ENCODE peak calls at places on chromosome 17, in four cellular contexts. X, Z, A and E are unnamed samples.

GRCh38 chr17:13114601-13115024 is 96.8 kb upstream of the ELAC2 start:
- DNase-seq in X (peak; percentile 13), Z (peak; percentile 19), A (no peak), E (no peak)

GRCh38 chr17:72466606-72467005 is 345.8 kb downstream of the SOX9 start:
- DNase-seq in X (no peak), Z (no peak), A (no peak), E (no peak)

GRCh38 chr17:6381052-6381451 is 53.9 kb downstream of the AIPL1 start:
- DNase-seq in X (no peak), Z (no peak), A (no peak), E (no peak)

GRCh38 chr17:8563024-8563776 is 67.3 kb downstream of the MYH10 start:
- DNase-seq in X (no peak), Z (no peak), A (no peak), E (no peak)

GRCh38 chr17:40497704-40498103 is 3.7 kb downstream of the TNS4 start:
- DNase-seq in X (no peak), Z (no peak), A (no peak), E (no peak)

GRCh38 chr17:511833-512251 is 159.2 kb upstream of the RPH3AL start:
- DNase-seq in X (no peak), Z (no peak), A (no peak), E (no peak)

GRCh38 chr17:45791935-45792334 is 7.8 kb downstream of the CRHR1 start:
- DNase-seq in X (no peak), Z (no peak), A (no peak), E (no peak)

GRCh38 chr17:2724783-2725164 is 13.2 kb upstream of the CLUH start:
- DNase-seq in X (no peak), Z (no peak), A (no peak), E (no peak)

GRCh38 chr17:13024033-13024432 is 6.2 kb upstream of the ELAC2 start:
- DNase-seq in X (no peak), Z (no peak), A (no peak), E (no peak)

GRCh38 chr17:50514936-50515702 is 6.9 kb downstream of the MYCBPAP start:
- DNase-seq in X (no peak), Z (peak; percentile 42), A (no peak), E (no peak)

GRCh38 chr17:40309031-40309937 is at the start of gene RARA:
- DNase-seq in X (no peak), Z (peak; percentile 59), A (peak; percentile 55), E (no peak)

GRCh38 chr17:77869665-77870132 is 88.8 kb upstream of the TNRC6C start:
- DNase-seq in X (no peak), Z (no peak), A (no peak), E (no peak)

GRCh38 chr17:27888945-27889344 is 4.2 kb downstream of the LYRM9 start:
- DNase-seq in X (no peak), Z (no peak), A (no peak), E (no peak)

GRCh38 chr17:78510141-78510935 is 66.9 kb downstream of the DNAH17 start:
- DNase-seq in X (no peak), Z (no peak), A (no peak), E (no peak)

GRCh38 chr17:46192211-46192483 is 1.1 kb downstream of the KANSL1 start:
- DNase-seq in X (no peak), Z (no peak), A (no peak), E (no peak)

GRCh38 chr17:7351665-7352558 is at the start of gene KCTD11:
- DNase-seq in X (no peak), Z (peak; percentile 94), A (peak; percentile 75), E (peak; percentile 80)

GRCh38 chr17:77846531-77847085 is 111.9 kb upstream of the TNRC6C start:
- DNase-seq in X (peak; percentile 96), Z (peak; percentile 12), A (no peak), E (no peak)

GRCh38 chr17:75133001-75133400 is 1.5 kb upstream of the NT5C start:
- DNase-seq in X (no peak), Z (no peak), A (no peak), E (no peak)

GRCh38 chr17:66406701-66407644 is 104.6 kb downstream of the PRKCA start:
- DNase-seq in X (peak; percentile 68), Z (no peak), A (no peak), E (no peak)

GRCh38 chr17:16936536-16937310 is 35.2 kb downstream of the TNFRSF13B start:
- DNase-seq in X (peak; percentile 3), Z (peak; percentile 1), A (no peak), E (no peak)

GRCh38 chr17:38743556-38744171 is 4.5 kb downstream of the PCGF2 start:
- DNase-seq in X (no peak), Z (no peak), A (no peak), E (no peak)

GRCh38 chr17:16419074-16419928 is 3.9 kb downstream of the TRPV2 start:
- DNase-seq in X (no peak), Z (no peak), A (peak; percentile 63), E (no peak)

GRCh38 chr17:35969558-35970442 is 11.5 kb downstream of the CCL16 start:
- DNase-seq in X (peak; percentile 75), Z (peak; percentile 42), A (peak; percentile 74), E (peak; percentile 26)

GRCh38 chr17:21452377-21453143 is 76.4 kb downstream of the KCNJ12 start:
- DNase-seq in X (no peak), Z (peak; percentile 49), A (peak; percentile 30), E (no peak)

GRCh38 chr17:376936-377863 is 24.6 kb upstream of the RPH3AL start:
- DNase-seq in X (peak; percentile 14), Z (peak; percentile 65), A (no peak), E (no peak)

GRCh38 chr17:40469805-40470675 is 26.8 kb downstream of the IGFBP4 start:
- DNase-seq in X (no peak), Z (no peak), A (no peak), E (no peak)

GRCh38 chr17:56297142-56297541 is 143.9 kb downstream of the ANKFN1 start:
- DNase-seq in X (peak; percentile 96), Z (no peak), A (peak; percentile 14), E (no peak)

GRCh38 chr17:80650751-80651173 is 106.1 kb downstream of the RPTOR start:
- DNase-seq in X (no peak), Z (no peak), A (no peak), E (no peak)

GRCh38 chr17:11948791-11949190 is 48.5 kb downstream of the ZNF18 start:
- DNase-seq in X (no peak), Z (no peak), A (no peak), E (no peak)

GRCh38 chr17:19384723-19385391 is 2.1 kb downstream of the MFAP4 start:
- DNase-seq in X (peak; percentile 81), Z (peak; percentile 89), A (no peak), E (no peak)

GRCh38 chr17:37759014-37759637 is 14.3 kb upstream of the HNF1B start:
- DNase-seq in X (no peak), Z (no peak), A (no peak), E (no peak)

GRCh38 chr17:77594416-77595209 is 363.9 kb upstream of the TNRC6C start:
- DNase-seq in X (peak; percentile 45), Z (no peak), A (no peak), E (no peak)

GRCh38 chr17:16935786-16936185 is 36.1 kb downstream of the TNFRSF13B start:
- DNase-seq in X (no peak), Z (peak; percentile 7), A (no peak), E (no peak)

GRCh38 chr17:59165933-59166342 is 10.4 kb downstream of the PRR11 start:
- DNase-seq in X (peak; percentile 49), Z (no peak), A (peak; percentile 39), E (peak; percentile 10)

DNA sequence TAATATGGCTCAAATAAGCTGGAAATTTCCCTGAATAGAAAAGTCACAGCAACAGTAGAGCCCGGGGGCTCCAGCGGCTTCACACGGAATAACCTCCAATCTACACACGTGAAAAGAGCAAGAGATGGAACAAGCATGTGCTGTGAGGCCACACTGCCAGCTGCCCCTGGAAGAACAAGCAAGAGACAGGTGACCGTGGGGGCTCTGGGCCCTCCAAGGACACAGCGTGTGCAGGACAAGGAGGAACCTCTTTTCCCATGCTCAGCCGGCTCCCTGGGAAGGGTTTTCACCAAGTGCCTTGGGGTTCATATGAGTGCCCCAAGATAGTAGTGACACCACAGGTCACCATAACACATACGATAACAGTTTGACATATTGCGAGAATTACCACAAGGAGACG is 110.2 kb upstream of the ZNF750 start:
- DNase-seq in X (no peak), Z (no peak), A (no peak), E (no peak)
- H3K9me3 ChIP-seq in X (peaks cover 13% of the 10 kb centered on the region), Z (peaks cover 60% of the 10 kb centered on the region), A (peaks cover 4% of the 10 kb centered on the region), E (no peaks in the 10 kb centered on the region)

DNA sequence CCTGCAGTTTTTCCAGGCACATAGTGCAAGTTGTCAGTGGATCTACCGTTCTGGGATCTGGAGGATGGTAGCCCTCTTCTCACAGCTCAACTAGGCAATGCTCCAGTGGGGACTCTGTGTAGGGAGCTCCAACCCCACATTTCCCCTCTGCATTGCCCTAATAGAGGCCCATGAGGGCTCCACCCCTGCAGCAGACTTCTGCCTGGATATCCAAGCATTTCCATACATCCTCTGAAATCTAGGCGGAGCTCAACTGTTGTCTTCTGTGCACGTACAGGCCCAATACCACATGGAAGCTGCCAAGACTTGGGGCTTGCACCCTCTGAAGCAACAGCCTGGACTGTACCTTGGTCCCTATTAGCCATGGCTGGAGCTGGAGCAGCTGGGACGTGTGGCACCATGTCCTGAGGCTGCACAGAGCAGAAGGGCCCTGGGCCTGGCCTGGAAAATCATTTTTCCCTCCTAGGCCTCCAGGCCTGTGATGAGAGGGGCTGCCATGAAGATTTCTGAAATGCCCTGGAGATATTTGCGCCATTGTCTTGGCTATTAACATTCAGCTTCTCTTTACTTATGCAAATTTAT is 10.9 kb upstream of the MILR1 start:
- DNase-seq in X (no peak), Z (no peak), A (no peak), E (no peak)
- H3K9me3 ChIP-seq in X (peaks cover 33% of the 10 kb centered on the region), Z (peaks cover 26% of the 10 kb centered on the region), A (peaks cover 10% of the 10 kb centered on the region), E (peaks cover 9% of the 10 kb centered on the region)

DNA sequence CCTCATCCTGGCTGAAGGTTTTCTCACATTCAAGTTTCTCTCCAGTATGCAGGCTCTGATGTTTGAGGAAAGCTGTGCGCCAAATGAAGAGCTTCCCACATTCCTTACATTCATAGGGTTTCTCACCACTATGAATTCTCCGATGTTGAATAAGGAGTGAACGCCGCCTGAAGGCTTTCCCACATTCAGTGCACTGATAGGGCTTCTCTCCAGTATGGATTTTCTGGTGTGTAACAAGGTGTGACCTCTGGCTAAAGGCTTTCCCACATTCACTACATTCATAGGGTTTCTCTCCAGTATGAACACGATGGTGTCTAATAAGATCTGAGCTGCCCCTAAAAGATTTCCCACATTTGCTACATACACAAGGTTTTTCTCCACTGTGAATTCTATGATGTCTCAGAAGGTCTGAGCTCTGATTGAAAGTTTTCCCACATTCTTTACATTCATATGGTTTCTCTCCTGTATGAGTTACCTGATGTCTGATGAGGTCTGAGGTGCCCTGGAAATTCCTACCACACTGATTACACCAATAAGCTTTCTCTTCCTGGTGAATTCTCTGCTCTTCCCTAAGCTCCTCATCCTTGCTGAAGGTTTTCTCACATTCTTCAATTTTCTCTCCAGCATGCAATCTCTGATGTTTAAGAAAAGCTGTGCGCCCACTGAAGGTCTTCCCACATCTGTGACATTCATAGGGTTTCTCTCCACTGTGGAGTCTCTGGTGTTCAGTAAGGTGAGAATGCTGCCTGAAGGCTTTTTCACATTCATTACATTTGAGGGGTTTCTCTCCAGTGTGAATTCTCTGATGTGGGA is 8.9 kb downstream of the ZNF594 start:
- DNase-seq in X (no peak), Z (no peak), A (no peak), E (no peak)
- H3K9me3 ChIP-seq in X (peaks cover 83% of the 10 kb centered on the region), Z (peaks cover 100% of the 10 kb centered on the region), A (peaks cover 41% of the 10 kb centered on the region), E (peaks cover 59% of the 10 kb centered on the region)

GRCh38 chr17:26807024-26807423 is 486.9 kb upstream of the WSB1 start:
- DNase-seq in X (no peak), Z (no peak), A (no peak), E (no peak)

DNA sequence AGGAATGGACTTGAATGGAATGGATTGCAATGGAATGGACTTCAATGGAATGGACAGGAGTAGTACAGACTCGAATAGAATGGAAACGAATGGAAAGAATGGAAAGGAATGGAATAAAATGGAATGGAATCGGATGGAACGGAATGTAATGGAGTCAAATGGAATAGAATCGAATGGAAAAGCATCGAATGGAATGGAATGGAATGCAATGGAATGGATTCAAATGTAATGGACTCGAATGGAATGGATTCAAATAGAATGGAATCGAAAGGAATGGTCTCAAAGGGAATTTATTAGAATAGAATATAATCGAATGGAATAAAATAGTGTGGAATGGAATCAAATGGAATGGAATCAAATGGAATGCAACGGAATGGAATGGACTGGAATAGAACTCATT is 484.9 kb upstream of the WSB1 start:
- DNase-seq in X (no peak), Z (no peak), A (no peak), E (no peak)
- H3K9me3 ChIP-seq in X (peaks cover 76% of the 10 kb centered on the region), Z (peaks cover 81% of the 10 kb centered on the region), A (peaks cover 14% of the 10 kb centered on the region), E (peaks cover 9% of the 10 kb centered on the region)